ENCODE peak calls at places on chromosomes 3 and 15, in four cellular contexts. F is activated gamma-delta T cell treated with Interleukin-2 at 50 U/mL for 16 hours, V is Right ventricle myocardium superior, G is GM23338. K is an unnamed sample.

GRCh38 chr3:47004369-47005211 is 25.1 kb downstream of the NBEAL2 start:
- DNase-seq in F (peak), V (peak), G (no peak), K (peak)

GRCh38 chr15:74385442-74386132 is 18.1 kb upstream of the CYP11A1 start:
- DNase-seq in F (no peak), V (no peak), G (no peak), K (no peak)

GRCh38 chr15:91855684-91856553 is 2.4 kb downstream of the SLCO3A1 start:
- DNase-seq in F (peak), V (no peak), G (peak), K (no peak)

GRCh38 chr15:29538110-29538509 is 268.5 kb upstream of the NSMCE3 start:
- DNase-seq in F (no peak), V (no peak), G (no peak), K (no peak)

GRCh38 chr3:10753964-10754363 is 62.1 kb upstream of the SLC6A11 start:
- DNase-seq in F (peak), V (peak), G (peak), K (no peak)

GRCh38 chr3:134328846-134329245 is 45.4 kb downstream of the AMOTL2 start:
- DNase-seq in F (no peak), V (no peak), G (no peak), K (no peak)

GRCh38 chr15:90890839-90891238 is 6.5 kb downstream of the FES start:
- DNase-seq in F (no peak), V (no peak), G (no peak), K (no peak)

GRCh38 chr3:105473521-105474223 is 107.0 kb downstream of the ALCAM start:
- DNase-seq in F (no peak), V (no peak), G (no peak), K (no peak)

GRCh38 chr15:89132611-89133242 is 44.5 kb downstream of the ABHD2 start:
- DNase-seq in F (no peak), V (no peak), G (no peak), K (peak)

GRCh38 chr3:182789371-182789770 is 3.9 kb upstream of the ATP11B start:
- DNase-seq in F (no peak), V (no peak), G (no peak), K (no peak)

GRCh38 chr3:161067346-161067745 is 37.8 kb downstream of the B3GALNT1 start:
- DNase-seq in F (no peak), V (no peak), G (no peak), K (no peak)

GRCh38 chr3:15097889-15098288 is 1.1 kb downstream of the RBSN start:
- DNase-seq in F (peak), V (no peak), G (no peak), K (no peak)

GRCh38 chr3:113097821-113098516 is 107.2 kb downstream of the GTPBP8 start:
- DNase-seq in F (no peak), V (no peak), G (no peak), K (no peak)

GRCh38 chr3:61563614-61564404 is 2.4 kb downstream of the PTPRG start:
- DNase-seq in F (no peak), V (no peak), G (peak), K (peak)

GRCh38 chr15:65828566-65828965 is 36.5 kb upstream of the DENND4A start:
- DNase-seq in F (peak), V (no peak), G (no peak), K (peak)

GRCh38 chr15:89630974-89631901 is 24.0 kb downstream of the KIF7 start:
- DNase-seq in F (no peak), V (no peak), G (peak), K (no peak)

GRCh38 chr3:179898024-179898423 is 138.7 kb downstream of the PEX5L start:
- DNase-seq in F (no peak), V (no peak), G (peak), K (no peak)

GRCh38 chr3:128563439-128563838 is 70.4 kb upstream of the GATA2 start:
- DNase-seq in F (no peak), V (no peak), G (no peak), K (no peak)

GRCh38 chr3:127489357-127489756 is 101.2 kb downstream of the TPRA1 start:
- DNase-seq in F (no peak), V (no peak), G (no peak), K (no peak)

GRCh38 chr3:33537135-33537534 is 96.9 kb upstream of the UBP1 start:
- DNase-seq in F (no peak), V (no peak), G (no peak), K (no peak)

GRCh38 chr3:128878556-128879124 is 780 bp upstream of the ACAD9 start:
- DNase-seq in F (peak), V (no peak), G (peak), K (no peak)

GRCh38 chr15:100671858-100672543 is 69.6 kb downstream of the ASB7 start:
- DNase-seq in F (no peak), V (no peak), G (peak), K (no peak)

GRCh38 chr15:33985287-33985686 is 17.0 kb downstream of the CHRM5 start:
- DNase-seq in F (no peak), V (no peak), G (peak), K (no peak)

GRCh38 chr3:146536681-146537080 is 7.7 kb downstream of the PLSCR1 start:
- DNase-seq in F (no peak), V (no peak), G (no peak), K (no peak)

GRCh38 chr3:185594073-185594472 is 8.0 kb downstream of the SENP2 start:
- DNase-seq in F (no peak), V (no peak), G (no peak), K (no peak)

GRCh38 chr15:88894819-88895767 is at the start of gene HAPLN3:
- DNase-seq in F (peak), V (no peak), G (peak), K (no peak)

GRCh38 chr3:44050051-44050570 is 191.6 kb upstream of the TOPAZ1 start:
- DNase-seq in F (no peak), V (no peak), G (no peak), K (no peak)

GRCh38 chr3:69357196-69357595 is 28.7 kb downstream of the FRMD4B start:
- DNase-seq in F (no peak), V (no peak), G (no peak), K (no peak)